ENCODE peak calls at places on chromosomes 5 and 9, in four cellular contexts. W, O, F and Z are unnamed samples.

GRCh38 chr5:132785355-132785754 is 8.3 kb upstream of the SEPTIN8 start:
- DNase-seq in W (no peak), O (no peak), F (no peak), Z (no peak)

GRCh38 chr5:173180331-173180730 is 36.0 kb downstream of the BNIP1 start:
- DNase-seq in W (no peak), O (no peak), F (no peak), Z (peak; percentile 30)

GRCh38 chr5:172347653-172348052 is 64.1 kb upstream of the UBTD2 start:
- DNase-seq in W (no peak), O (no peak), F (no peak), Z (peak; percentile 53)

GRCh38 chr9:116002181-116002580 is 151.4 kb upstream of the PAPPA start:
- DNase-seq in W (no peak), O (no peak), F (no peak), Z (no peak)

GRCh38 chr5:167295686-167296015 is 995.8 kb upstream of the WWC1 start:
- DNase-seq in W (no peak), O (no peak), F (no peak), Z (peak; percentile 20)

GRCh38 chr9:71368157-71368556 is 246.7 kb upstream of the TRPM3 start:
- DNase-seq in W (no peak), O (no peak), F (no peak), Z (no peak)

GRCh38 chr9:91047993-91048607 is 246.5 kb downstream of the SYK start:
- DNase-seq in W (no peak), O (peak; percentile 86), F (no peak), Z (peak; percentile 88)

GRCh38 chr5:6877986-6878828 is 165.0 kb downstream of the TENT4A start:
- DNase-seq in W (no peak), O (no peak), F (no peak), Z (no peak)

GRCh38 chr9:17004500-17004899 is 130.3 kb upstream of the CNTLN start:
- DNase-seq in W (no peak), O (no peak), F (no peak), Z (peak; percentile 75)

GRCh38 chr5:138649316-138649720 is 74.1 kb upstream of the HSPA9 start:
- DNase-seq in W (no peak), O (no peak), F (no peak), Z (no peak)

GRCh38 chr5:19067741-19068140 is 920.3 kb downstream of the CDH18 start:
- DNase-seq in W (no peak), O (no peak), F (no peak), Z (no peak)

GRCh38 chr5:115457574-115457973 is 87.0 kb downstream of the FEM1C start:
- DNase-seq in W (no peak), O (no peak), F (no peak), Z (no peak)

GRCh38 chr9:137365056-137365455 is 57.9 kb downstream of the EXD3 start:
- DNase-seq in W (no peak), O (no peak), F (no peak), Z (no peak)

GRCh38 chr9:71737455-71737854 is 30.9 kb downstream of the CEMIP2 start:
- DNase-seq in W (no peak), O (no peak), F (no peak), Z (peak; percentile 46)

GRCh38 chr9:95130484-95130883 is 187.0 kb downstream of the FANCC start:
- DNase-seq in W (no peak), O (no peak), F (no peak), Z (no peak)

GRCh38 chr9:84310903-84311302 is 29.7 kb downstream of the SLC28A3 start:
- DNase-seq in W (no peak), O (no peak), F (no peak), Z (no peak)